ENCODE peak calls at places on chromosomes 13 and 19, in five cellular contexts. G is anterior cingulate cortex; A is SW480; P is activated naive CD4-positive, alpha-beta T cell; I is activated T-helper 1 cell treated with Interleukin-2 at 50 U/mL for 16 hours. R is an unnamed sample.
A peak's percentile ranks its signal among the peaks of the same experiment; 100 is the strongest.

GRCh38 chr19:32388393-32388724 is 17.2 kb upstream of the DPY19L3 start:
- DNase-seq in P (no peak), A (no peak), G (no peak), I (no peak), R (no peak)

GRCh38 chr13:49936943-49937273 is 768 bp upstream of the SPRYD7 start:
- DNase-seq in I (no peak), G (no peak), P (no peak), A (peak; percentile 18), R (no peak)

GRCh38 chr13:76029088-76029487 is 393.0 kb downstream of the LMO7 start:
- DNase-seq in A (no peak), P (no peak), I (no peak), G (no peak), R (no peak)

GRCh38 chr13:66171821-66172220 is 1058.3 kb downstream of the PCDH9 start:
- DNase-seq in G (no peak), P (no peak), I (no peak), A (no peak), R (no peak)

GRCh38 chr19:21202865-21203494 is 61.1 kb downstream of the ZNF431 start:
- DNase-seq in A (no peak), I (no peak), G (no peak), P (no peak), R (peak; percentile 9)

GRCh38 chr13:57682128-57682716 is 50.7 kb downstream of the PCDH17 start:
- DNase-seq in I (no peak), G (no peak), P (no peak), A (no peak), R (no peak)

GRCh38 chr19:2461751-2462634 is 5.2 kb upstream of the LMNB2 start:
- DNase-seq in A (no peak), I (peak; percentile 29), G (no peak), P (peak; percentile 12), R (no peak)

GRCh38 chr13:23534090-23534489 is 36.1 kb upstream of the TNFRSF19 start:
- DNase-seq in P (no peak), I (no peak), G (no peak), A (no peak), R (no peak)

GRCh38 chr13:107867701-107868661 is 347.4 kb downstream of the LIG4 start:
- DNase-seq in A (no peak), P (no peak), I (no peak), G (peak; percentile 17), R (peak; percentile 38)

GRCh38 chr13:111114362-111115050 is 604 bp upstream of the ARHGEF7 start:
- DNase-seq in P (no peak), A (peak; percentile 37), G (no peak), I (no peak), R (no peak)

GRCh38 chr19:16429066-16429758 is 42.6 kb downstream of the EPS15L1 start:
- DNase-seq in I (no peak), A (no peak), G (peak; percentile 19), P (no peak), R (peak; percentile 5)

GRCh38 chr13:79392882-79393563 is 13.0 kb downstream of the RBM26 start:
- DNase-seq in A (no peak), I (no peak), P (no peak), G (no peak), R (no peak)

GRCh38 chr13:43390101-43390500 is 366.7 kb downstream of the DNAJC15 start:
- DNase-seq in P (no peak), I (no peak), G (no peak), A (no peak), R (no peak)

GRCh38 chr13:103803349-103803748 is 737.1 kb upstream of the SLC10A2 start:
- DNase-seq in P (no peak), I (no peak), G (no peak), A (no peak), R (no peak)

GRCh38 chr19:42323473-42323851 is 2.0 kb upstream of the MEGF8 start:
- DNase-seq in G (no peak), P (no peak), A (no peak), I (no peak), R (no peak)

GRCh38 chr13:110396913-110397379 is 89.9 kb downstream of the COL4A2 start:
- DNase-seq in A (no peak), P (no peak), I (no peak), G (no peak), R (no peak)